ENCODE peak calls at places on chromosome 9, in four cellular contexts. V, C, U and B are unnamed samples.

GRCh38 chr9:89941875-89942274 is 337.1 kb downstream of the GADD45G start:
- DNase-seq in V (peak), C (no peak), U (no peak), B (no peak)

GRCh38 chr9:27565669-27566068 is 7.6 kb downstream of the C9orf72 start:
- DNase-seq in V (no peak), U (no peak), C (no peak), B (no peak)

GRCh38 chr9:2320632-2321031 is 301.0 kb upstream of the VLDLR start:
- DNase-seq in V (no peak), U (no peak), C (no peak), B (no peak)

GRCh38 chr9:107542401-107542800 is 52.8 kb upstream of the KLF4 start:
- DNase-seq in C (no peak), V (no peak), U (no peak), B (no peak)

GRCh38 chr9:124441291-124441690 is 9.0 kb upstream of the ADGRD2 start:
- DNase-seq in U (no peak), V (no peak), C (no peak), B (no peak)

GRCh38 chr9:99459923-99460322 is 237.8 kb downstream of the SEC61B start:
- DNase-seq in V (no peak), C (no peak), U (no peak), B (no peak)

GRCh38 chr9:120742951-120743416 is 28.7 kb upstream of the MEGF9 start:
- DNase-seq in V (peak), C (peak), U (no peak), B (peak)

GRCh38 chr9:126984969-126985368 is 70.4 kb downstream of the RALGPS1 start:
- DNase-seq in V (peak), C (no peak), U (no peak), B (no peak)

GRCh38 chr9:35616681-35617459 is 1.3 kb downstream of the CD72 start:
- DNase-seq in C (peak), U (peak), V (no peak), B (peak)

GRCh38 chr9:123569343-123569694 is 213.3 kb downstream of the CRB2 start:
- DNase-seq in U (no peak), C (no peak), V (no peak), B (no peak)

GRCh38 chr9:36080519-36080918 is 43.8 kb downstream of the RECK start:
- DNase-seq in U (no peak), C (no peak), V (no peak), B (no peak)

GRCh38 chr9:136514022-136514714 is 31.3 kb upstream of the SEC16A start:
- DNase-seq in C (no peak), V (no peak), U (no peak), B (no peak)

GRCh38 chr9:93048706-93049448 is 9.6 kb upstream of the SUSD3 start:
- DNase-seq in C (no peak), U (no peak), V (no peak), B (no peak)

GRCh38 chr9:77678136-77678535 is 30.0 kb upstream of the GNA14 start:
- DNase-seq in U (no peak), V (no peak), C (no peak), B (no peak)

GRCh38 chr9:136609838-136610311 is 52.8 kb upstream of the EGFL7 start:
- DNase-seq in C (no peak), V (no peak), U (no peak), B (no peak)

GRCh38 chr9:78386746-78387145 is 89.8 kb downstream of the PSAT1 start:
- DNase-seq in V (no peak), U (no peak), C (no peak), B (no peak)

GRCh38 chr9:116232425-116233159 is 79.0 kb downstream of the PAPPA start:
- DNase-seq in U (no peak), C (no peak), V (peak), B (no peak)

GRCh38 chr9:126677188-126678084 is 63.7 kb downstream of the LMX1B start:
- DNase-seq in C (no peak), V (no peak), U (no peak), B (no peak)

GRCh38 chr9:113617550-113617949 is 154.0 kb downstream of the RGS3 start:
- DNase-seq in C (no peak), U (no peak), V (no peak), B (no peak)